ENCODE peak calls at places on chromosomes 1 and 21, in seven cellular contexts. One of them, this sample, is unnamed.

GRCh38 chr1:203289281-203289981 is 15.9 kb upstream of the BTG2 start:
- DNase-seq in glutamatergic neuron: no peak
- DNase-seq in Calu3: no peak
- DNase-seq in activated CD4-positive, alpha-beta T cell treated with anti-CD3 and anti-CD28 coated beads, Interleukin-2, amount 50 U/mL, for 48 hours: peak
- DNase-seq in NCI-H1092: no peak
- DNase-seq in endothelial cell: no peak
- DNase-seq in substantia nigra: no peak
- DNase-seq in this sample: no peak

GRCh38 chr1:167880570-167880969 is 33.4 kb downstream of the ADCY10 start:
- DNase-seq in glutamatergic neuron: no peak
- DNase-seq in Calu3: no peak
- DNase-seq in activated CD4-positive, alpha-beta T cell treated with anti-CD3 and anti-CD28 coated beads, Interleukin-2, amount 50 U/mL, for 48 hours: no peak
- DNase-seq in NCI-H1092: no peak
- DNase-seq in endothelial cell: no peak
- DNase-seq in substantia nigra: no peak
- DNase-seq in this sample: no peak

GRCh38 chr1:119291611-119292206 is 76.9 kb upstream of the HAO2 start:
- DNase-seq in glutamatergic neuron: no peak
- DNase-seq in Calu3: no peak
- DNase-seq in activated CD4-positive, alpha-beta T cell treated with anti-CD3 and anti-CD28 coated beads, Interleukin-2, amount 50 U/mL, for 48 hours: no peak
- DNase-seq in NCI-H1092: no peak
- DNase-seq in endothelial cell: no peak
- DNase-seq in substantia nigra: no peak
- DNase-seq in this sample: no peak

GRCh38 chr21:42563261-42564045 is 49.8 kb downstream of the SLC37A1 start:
- DNase-seq in glutamatergic neuron: peak
- DNase-seq in Calu3: no peak
- DNase-seq in activated CD4-positive, alpha-beta T cell treated with anti-CD3 and anti-CD28 coated beads, Interleukin-2, amount 50 U/mL, for 48 hours: no peak
- DNase-seq in NCI-H1092: no peak
- DNase-seq in endothelial cell: no peak
- DNase-seq in substantia nigra: no peak
- DNase-seq in this sample: no peak

GRCh38 chr1:172833956-172834355 is 175.1 kb downstream of the FASLG start:
- DNase-seq in glutamatergic neuron: no peak
- DNase-seq in Calu3: no peak
- DNase-seq in activated CD4-positive, alpha-beta T cell treated with anti-CD3 and anti-CD28 coated beads, Interleukin-2, amount 50 U/mL, for 48 hours: no peak
- DNase-seq in NCI-H1092: no peak
- DNase-seq in endothelial cell: no peak
- DNase-seq in substantia nigra: no peak
- DNase-seq in this sample: no peak

GRCh38 chr1:16006552-16007485 is 2.8 kb downstream of the SRARP start:
- DNase-seq in glutamatergic neuron: no peak
- DNase-seq in Calu3: no peak
- DNase-seq in activated CD4-positive, alpha-beta T cell treated with anti-CD3 and anti-CD28 coated beads, Interleukin-2, amount 50 U/mL, for 48 hours: peak
- DNase-seq in NCI-H1092: no peak
- DNase-seq in endothelial cell: no peak
- DNase-seq in substantia nigra: no peak
- DNase-seq in this sample: no peak

GRCh38 chr1:2233997-2234761 is 6.1 kb downstream of the SKI start:
- DNase-seq in glutamatergic neuron: no peak
- DNase-seq in Calu3: peak
- DNase-seq in activated CD4-positive, alpha-beta T cell treated with anti-CD3 and anti-CD28 coated beads, Interleukin-2, amount 50 U/mL, for 48 hours: peak
- DNase-seq in NCI-H1092: no peak
- DNase-seq in endothelial cell: no peak
- DNase-seq in substantia nigra: peak
- DNase-seq in this sample: no peak

GRCh38 chr1:211564084-211564483 is 14.9 kb downstream of the SLC30A1 start:
- DNase-seq in glutamatergic neuron: no peak
- DNase-seq in Calu3: no peak
- DNase-seq in activated CD4-positive, alpha-beta T cell treated with anti-CD3 and anti-CD28 coated beads, Interleukin-2, amount 50 U/mL, for 48 hours: no peak
- DNase-seq in NCI-H1092: no peak
- DNase-seq in endothelial cell: no peak
- DNase-seq in substantia nigra: no peak
- DNase-seq in this sample: no peak

GRCh38 chr1:164637461-164638375 is 78.7 kb downstream of the PBX1 start:
- DNase-seq in glutamatergic neuron: no peak
- DNase-seq in Calu3: no peak
- DNase-seq in activated CD4-positive, alpha-beta T cell treated with anti-CD3 and anti-CD28 coated beads, Interleukin-2, amount 50 U/mL, for 48 hours: no peak
- DNase-seq in NCI-H1092: peak
- DNase-seq in endothelial cell: no peak
- DNase-seq in substantia nigra: no peak
- DNase-seq in this sample: peak

GRCh38 chr21:45959779-45960390 is 21.7 kb upstream of the COL6A1 start:
- DNase-seq in glutamatergic neuron: no peak
- DNase-seq in Calu3: no peak
- DNase-seq in activated CD4-positive, alpha-beta T cell treated with anti-CD3 and anti-CD28 coated beads, Interleukin-2, amount 50 U/mL, for 48 hours: no peak
- DNase-seq in NCI-H1092: no peak
- DNase-seq in endothelial cell: no peak
- DNase-seq in substantia nigra: no peak
- DNase-seq in this sample: no peak

GRCh38 chr21:45138199-45139002 is 64.0 kb downstream of the ADARB1 start:
- DNase-seq in glutamatergic neuron: peak
- DNase-seq in Calu3: peak
- DNase-seq in activated CD4-positive, alpha-beta T cell treated with anti-CD3 and anti-CD28 coated beads, Interleukin-2, amount 50 U/mL, for 48 hours: peak
- DNase-seq in NCI-H1092: peak
- DNase-seq in endothelial cell: peak
- DNase-seq in substantia nigra: no peak
- DNase-seq in this sample: no peak

GRCh38 chr1:19640363-19641316 is 3.5 kb upstream of the NBL1 start:
- DNase-seq in glutamatergic neuron: no peak
- DNase-seq in Calu3: peak
- DNase-seq in activated CD4-positive, alpha-beta T cell treated with anti-CD3 and anti-CD28 coated beads, Interleukin-2, amount 50 U/mL, for 48 hours: no peak
- DNase-seq in NCI-H1092: peak
- DNase-seq in endothelial cell: no peak
- DNase-seq in substantia nigra: no peak
- DNase-seq in this sample: no peak

GRCh38 chr1:204241914-204242313 is 28.1 kb upstream of the GOLT1A start:
- DNase-seq in glutamatergic neuron: no peak
- DNase-seq in Calu3: no peak
- DNase-seq in activated CD4-positive, alpha-beta T cell treated with anti-CD3 and anti-CD28 coated beads, Interleukin-2, amount 50 U/mL, for 48 hours: no peak
- DNase-seq in NCI-H1092: no peak
- DNase-seq in endothelial cell: no peak
- DNase-seq in substantia nigra: no peak
- DNase-seq in this sample: no peak

GRCh38 chr1:31843506-31843905 is 27.7 kb upstream of the SPOCD1 start:
- DNase-seq in glutamatergic neuron: no peak
- DNase-seq in Calu3: no peak
- DNase-seq in activated CD4-positive, alpha-beta T cell treated with anti-CD3 and anti-CD28 coated beads, Interleukin-2, amount 50 U/mL, for 48 hours: no peak
- DNase-seq in NCI-H1092: no peak
- DNase-seq in endothelial cell: no peak
- DNase-seq in substantia nigra: peak
- DNase-seq in this sample: peak

GRCh38 chr21:46617267-46618051 is 12.6 kb upstream of the S100B start:
- DNase-seq in glutamatergic neuron: no peak
- DNase-seq in Calu3: no peak
- DNase-seq in activated CD4-positive, alpha-beta T cell treated with anti-CD3 and anti-CD28 coated beads, Interleukin-2, amount 50 U/mL, for 48 hours: no peak
- DNase-seq in NCI-H1092: no peak
- DNase-seq in endothelial cell: no peak
- DNase-seq in substantia nigra: no peak
- DNase-seq in this sample: no peak

GRCh38 chr1:185646202-185646683 is 87.9 kb upstream of the HMCN1 start:
- DNase-seq in glutamatergic neuron: no peak
- DNase-seq in Calu3: peak
- DNase-seq in activated CD4-positive, alpha-beta T cell treated with anti-CD3 and anti-CD28 coated beads, Interleukin-2, amount 50 U/mL, for 48 hours: no peak
- DNase-seq in NCI-H1092: peak
- DNase-seq in endothelial cell: peak
- DNase-seq in substantia nigra: no peak
- DNase-seq in this sample: peak

This sample was measured in NCI-H774.